ENCODE peak calls at places on chromosome 18, in six cellular contexts. D, J, N, R, V and F are unnamed samples. For H3K4me1 and H3K27me3, the result is how much of the 10 kb centered on the place peaks cover.

GRCh38 chr18:45958730-45959129 is 8.4 kb downstream of the EPG5 start:
- DNase-seq in D (no peak), J (no peak), N (no peak), R (no peak), V (no peak), F (no peak)

GRCh38 chr18:57737661-57738060 is 65.5 kb downstream of the ATP8B1 start:
- DNase-seq in D (peak), J (peak), N (no peak), R (peak), V (no peak), F (peak)

GRCh38 chr18:79595876-79596374 is 83.7 kb upstream of the CTDP1 start:
- DNase-seq in D (peak), J (peak), N (no peak), R (peak), V (no peak), F (no peak)

GRCh38 chr18:36454258-36454657 is 156.7 kb downstream of the FHOD3 start:
- DNase-seq in D (no peak), J (no peak), N (no peak), R (no peak), V (no peak), F (no peak)

GRCh38 chr18:56977284-56977683 is 169.6 kb upstream of the BOD1L2 start:
- DNase-seq in D (no peak), J (no peak), N (no peak), R (no peak), V (no peak), F (no peak)

GRCh38 chr18:40004246-40004645 is 1950.8 kb upstream of the PIK3C3 start:
- DNase-seq in D (no peak), J (no peak), N (no peak), R (no peak), V (no peak), F (no peak)

GRCh38 chr18:34696681-34697080 is 13.4 kb upstream of the DTNA start:
- DNase-seq in D (no peak), J (no peak), N (no peak), R (no peak), V (no peak), F (no peak)

GRCh38 chr18:56756971-56757370 is 105.8 kb downstream of the WDR7 start:
- DNase-seq in D (no peak), J (no peak), N (no peak), R (no peak), V (no peak), F (peak)

GRCh38 chr18:48321121-48321520 is 88.1 kb downstream of the ZBTB7C start:
- DNase-seq in D (no peak), J (no peak), N (no peak), R (no peak), V (no peak), F (no peak)

GRCh38 chr18:37524546-37525301 is 40.9 kb downstream of the CELF4 start:
- DNase-seq in D (no peak), J (no peak), N (no peak), R (no peak), V (no peak), F (no peak)

GRCh38 chr18:78927156-78927555 is 52.5 kb upstream of the SALL3 start:
- DNase-seq in D (no peak), J (no peak), N (no peak), R (no peak), V (no peak), F (no peak)

GRCh38 chr18:26268454-26268853 is 42.2 kb downstream of the TAF4B start:
- DNase-seq in D (no peak), J (no peak), N (no peak), R (no peak), V (no peak), F (no peak)

GRCh38 chr18:50649821-50650220 is 89.9 kb downstream of the MAPK4 start:
- DNase-seq in D (peak), J (peak), N (no peak), R (peak), V (no peak), F (peak)

GRCh38 chr18:26460449-26461091 is 87.8 kb downstream of the KCTD1 start:
- DNase-seq in D (peak), J (no peak), N (no peak), R (no peak), V (no peak), F (peak)

GRCh38 chr18:46712406-46712805 is 44.4 kb downstream of the ST8SIA5 start:
- DNase-seq in D (no peak), J (no peak), N (no peak), R (no peak), V (no peak), F (no peak)

GRCh38 chr18:22559414-22560282 is 141.9 kb upstream of the CTAGE1 start:
- DNase-seq in D (peak), J (peak), N (peak), R (peak), V (no peak), F (peak)

GRCh38 chr18:50754297-50754696 is 65.5 kb downstream of the MRO start:
- DNase-seq in D (no peak), J (no peak), N (no peak), R (no peak), V (no peak), F (no peak)

GRCh38 chr18:79988925-79989361 is 580 bp upstream of the TXNL4A start:
- DNase-seq in D (peak), J (no peak), N (no peak), R (peak), V (no peak), F (no peak)

GRCh38 chr18:34222396-34223163 is 2.1 kb downstream of the NOL4 start:
- DNase-seq in D (peak), J (peak), N (no peak), R (peak), V (no peak), F (peak)

GRCh38 chr18:79706658-79707057 is 27.1 kb downstream of the CTDP1 start:
- DNase-seq in D (no peak), J (no peak), N (no peak), R (no peak), V (no peak), F (no peak)

GRCh38 chr18:72674710-72675109 is 130.6 kb upstream of the CBLN2 start:
- DNase-seq in D (no peak), J (no peak), N (no peak), R (no peak), V (no peak), F (no peak)

GRCh38 chr18:66124394-66124793 is 373.6 kb downstream of the CDH7 start:
- DNase-seq in D (no peak), J (no peak), N (no peak), R (no peak), V (no peak), F (no peak)

GRCh38 chr18:39871976-39872375 is 2083.1 kb upstream of the PIK3C3 start:
- DNase-seq in D (no peak), J (no peak), N (no peak), R (no peak), V (no peak), F (no peak)

GRCh38 chr18:46475367-46475752 is 181.7 kb downstream of the LOXHD1 start:
- DNase-seq in D (no peak), J (no peak), N (no peak), R (no peak), V (no peak), F (no peak)

GRCh38 chr18:53909668-53910067 is 314.8 kb downstream of the MBD2 start:
- DNase-seq in D (no peak), J (no peak), N (no peak), R (no peak), V (no peak), F (no peak)

GRCh38 chr18:35347991-35348390 is 3.8 kb upstream of the ZNF24 start:
- DNase-seq in D (no peak), J (no peak), N (no peak), R (no peak), V (no peak), F (no peak)

GRCh38 chr18:77100751-77101355 is 31.7 kb downstream of the MBP start:
- DNase-seq in D (no peak), J (no peak), N (peak), R (no peak), V (no peak), F (no peak)

GRCh38 chr18:45004531-45004930 is 323.8 kb downstream of the SETBP1 start:
- DNase-seq in D (no peak), J (no peak), N (no peak), R (no peak), V (no peak), F (no peak)

GRCh38 chr18:58455318-58455950 is 173.5 kb downstream of the ALPK2 start:
- DNase-seq in D (no peak), J (no peak), N (no peak), R (no peak), V (no peak), F (no peak)

GRCh38 chr18:26862084-26862483 is 3.4 kb downstream of the AQP4 start:
- DNase-seq in D (no peak), J (peak), N (no peak), R (no peak), V (no peak), F (no peak)

GRCh38 chr18:79923896-79924585 is 27.4 kb downstream of the SLC66A2 start:
- DNase-seq in D (no peak), J (peak), N (no peak), R (peak), V (no peak), F (no peak)

GRCh38 chr18:33307520-33307919 is 133.0 kb downstream of the CCDC178 start:
- DNase-seq in D (no peak), J (no peak), N (no peak), R (no peak), V (no peak), F (no peak)

GRCh38 chr18:70181015-70181414 is 24.5 kb downstream of the RTTN start:
- DNase-seq in D (no peak), J (no peak), N (no peak), R (no peak), V (no peak), F (no peak)

GRCh38 chr18:3615374-3615773 is 165.4 kb downstream of the TGIF1 start:
- DNase-seq in D (no peak), J (no peak), N (no peak), R (no peak), V (no peak), F (no peak)
- H3K4me1 ChIP-seq in D (under half), J (under half), N (under half), R (under half), V (half or more), F (under half)

GRCh38 chr18:42545825-42546224 is 569.7 kb downstream of the RIT2 start:
- DNase-seq in D (no peak), J (no peak), N (no peak), R (no peak), V (peak), F (no peak)
- H3K27ac ChIP-seq in D (no peak), J (no peak), N (no peak), R (no peak), V (no peak), F (no peak)

GRCh38 chr18:61921621-61922235 is 28.9 kb upstream of the RNF152 start:
- DNase-seq in D (no peak), J (no peak), N (no peak), R (no peak), V (no peak), F (no peak)
- H3K27me3 ChIP-seq in D (under half), J (under half), N (under half), R (under half), V (under half), F (under half)

DNA sequence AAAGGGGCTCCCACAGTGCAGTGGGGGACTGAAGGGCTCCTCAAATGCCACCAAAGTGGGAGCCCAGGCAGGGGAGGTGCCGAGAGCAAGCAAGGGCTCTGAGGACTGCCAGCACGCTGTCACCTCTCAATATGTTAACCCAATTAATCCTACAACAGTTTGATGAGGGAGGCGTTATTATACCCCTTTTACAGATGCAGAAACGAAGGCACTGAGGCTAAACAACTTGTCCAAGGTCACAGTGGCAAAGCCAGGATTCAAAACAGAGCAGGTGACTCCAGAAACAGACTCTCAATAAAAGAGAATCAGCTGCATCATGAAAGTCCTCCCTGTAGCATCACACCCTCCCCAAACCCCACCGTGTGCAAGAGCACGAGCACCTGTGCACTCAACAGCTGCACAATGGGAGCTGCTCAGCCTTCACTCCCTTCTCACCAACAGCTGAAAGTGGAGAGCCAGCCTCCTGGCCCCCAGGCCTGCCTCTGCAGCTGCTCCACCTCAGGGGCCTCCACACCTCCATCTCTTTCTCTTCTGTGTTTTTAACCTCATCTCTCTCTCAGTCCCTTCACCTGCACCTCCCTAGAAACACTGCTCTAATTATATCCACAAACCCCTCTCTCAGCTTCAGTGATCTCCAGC is 8.1 kb downstream of the NPC1 start:
- DNase-seq in D (no peak), J (no peak), N (no peak), R (no peak), V (no peak), F (no peak)
- H3K4me1 ChIP-seq in D (half or more), J (under half), N (under half), R (half or more), V (under half), F (under half)

DNA sequence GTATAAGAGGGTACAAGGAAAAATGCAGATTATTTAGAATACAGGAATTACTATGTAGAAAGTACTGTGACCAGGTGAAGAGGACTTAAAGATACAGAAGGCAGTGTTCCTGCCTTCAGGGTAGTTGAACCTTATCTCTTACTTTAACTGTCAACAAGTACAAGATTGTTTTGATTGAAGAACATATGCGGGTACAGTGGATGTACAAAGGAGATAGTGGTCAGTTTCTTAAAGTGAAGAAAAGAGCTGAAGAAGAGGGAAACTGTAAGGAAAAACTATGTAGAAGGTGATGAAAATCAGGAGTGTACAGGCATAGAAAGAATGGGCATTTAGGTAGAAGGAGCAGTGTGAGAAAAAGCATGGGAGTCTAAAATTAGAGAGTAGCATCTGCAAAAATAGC is 2.2 kb downstream of the RALBP1 start:
- DNase-seq in D (no peak), J (no peak), N (no peak), R (no peak), V (no peak), F (no peak)
- H3K27ac ChIP-seq in D (no peak), J (no peak), N (no peak), R (no peak), V (peak), F (no peak)

DNA sequence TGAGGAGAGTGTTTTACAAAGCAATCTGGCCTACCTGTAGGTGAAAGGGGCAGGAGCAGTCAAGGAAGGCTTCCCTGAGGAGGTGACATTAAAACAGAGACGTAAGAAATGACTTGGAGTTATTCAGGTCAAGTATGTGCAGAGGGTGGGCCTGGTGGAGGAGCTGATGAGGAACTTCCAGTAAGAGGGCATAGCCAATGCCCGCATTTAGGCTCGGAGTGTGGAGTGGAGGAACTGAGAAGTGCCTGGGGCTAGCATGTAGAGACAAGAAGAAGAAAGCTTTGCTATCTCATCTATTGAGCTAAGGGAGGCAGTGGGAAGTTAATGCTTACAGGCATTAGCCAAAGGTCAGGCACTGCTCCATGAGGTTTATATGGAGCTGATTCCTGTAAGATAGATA is 312.2 kb downstream of the ZNF521 start:
- DNase-seq in D (no peak), J (no peak), N (no peak), R (no peak), V (no peak), F (no peak)
- H3K27me3 ChIP-seq in D (under half), J (under half), N (under half), R (under half), V (under half), F (under half)

GRCh38 chr18:74796928-74797576 is 199.4 kb downstream of the ZNF407 start:
- DNase-seq in D (no peak), J (no peak), N (no peak), R (no peak), V (peak), F (no peak)

GRCh38 chr18:74797577-74798151 is 200.0 kb downstream of the ZNF407 start:
- DNase-seq in D (no peak), J (no peak), N (no peak), R (no peak), V (no peak), F (no peak)

GRCh38 chr18:74803769-74804168 is 206.1 kb downstream of the ZNF407 start:
- DNase-seq in D (no peak), J (no peak), N (no peak), R (no peak), V (no peak), F (no peak)

GRCh38 chr18:74803117-74803516 is 205.4 kb downstream of the ZNF407 start:
- DNase-seq in D (no peak), J (no peak), N (no peak), R (no peak), V (no peak), F (no peak)

DNA sequence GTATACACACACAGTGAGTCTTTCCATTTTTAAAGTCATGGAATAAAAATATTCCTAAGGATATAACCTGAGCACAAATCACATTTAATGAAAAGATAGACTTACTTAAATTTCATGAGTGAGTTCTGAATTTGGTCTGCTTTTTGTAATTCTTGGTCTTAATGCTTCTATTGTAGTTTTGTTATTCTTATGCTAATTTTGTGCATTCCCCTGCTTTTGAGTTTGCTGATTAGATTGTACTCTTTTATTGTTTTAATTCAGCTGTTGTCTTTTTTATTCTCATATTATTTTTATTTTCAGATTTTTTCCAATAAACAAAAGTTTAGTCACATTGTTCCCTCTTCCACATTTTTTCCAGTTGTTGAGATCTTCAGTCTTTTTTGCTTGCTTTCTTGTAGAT is 202.4 kb downstream of the ZNF407 start:
- DNase-seq in D (no peak), J (no peak), N (no peak), R (no peak), V (no peak), F (no peak)
- H3K4me1 ChIP-seq in D (half or more), J (under half), N (under half), R (under half), V (under half), F (under half)